ENCODE peak calls at places on chromosomes 7 and 10, in seven cellular contexts. E is H9, M is mesendoderm, R is IMR-90, Z is neuronal stem cell, J is H1, L is mesenchymal stem cell. Y is an unnamed sample.

GRCh38 chr10:71089162-71089561 is 123.2 kb upstream of the UNC5B start:
- DNase-seq in J (peak), R (no peak), M (no peak), Z (no peak), E (no peak), L (no peak), Y (no peak)

GRCh38 chr10:116848912-116849270 is 408 bp upstream of the ENO4 start:
- DNase-seq in E (no peak), Z (no peak), M (no peak), J (no peak), L (no peak), R (no peak), Y (no peak)

GRCh38 chr10:104993085-104993484 is 352.0 kb downstream of the SORCS3 start:
- DNase-seq in J (no peak), Z (no peak), R (no peak), E (no peak), M (no peak), L (no peak), Y (no peak)

GRCh38 chr10:241451-241850 is 106.2 kb downstream of the ZMYND11 start:
- DNase-seq in M (no peak), Z (no peak), J (no peak), R (no peak), E (no peak), L (no peak), Y (no peak)

GRCh38 chr10:120607016-120607709 is 150.1 kb downstream of the PLPP4 start:
- DNase-seq in Z (no peak), J (no peak), M (no peak), L (peak), E (no peak), R (peak), Y (no peak)

GRCh38 chr7:4097001-4097609 is 585.0 kb upstream of the FOXK1 start:
- DNase-seq in R (no peak), L (no peak), J (no peak), M (no peak), E (no peak), Z (no peak), Y (no peak)

GRCh38 chr10:79387466-79387973 is 40.3 kb downstream of the PPIF start:
- DNase-seq in R (no peak), Z (no peak), J (peak), M (no peak), L (no peak), E (no peak), Y (no peak)

GRCh38 chr10:95567903-95568630 is 6.9 kb upstream of the SORBS1 start:
- DNase-seq in Z (no peak), E (no peak), J (no peak), M (no peak), L (no peak), R (no peak), Y (no peak)

GRCh38 chr7:150896562-150897209 is 44.4 kb downstream of the AOC1 start:
- DNase-seq in E (no peak), M (no peak), J (no peak), Z (no peak), L (no peak), R (no peak), Y (no peak)

GRCh38 chr7:67137464-67137863 is 140.8 kb downstream of the TYW1 start:
- DNase-seq in J (no peak), Z (no peak), E (no peak), M (no peak), L (no peak), R (peak), Y (no peak)

GRCh38 chr7:29080803-29081202 is 65.5 kb downstream of the CPVL start:
- DNase-seq in L (no peak), E (no peak), M (no peak), R (no peak), Z (no peak), J (no peak), Y (no peak)

GRCh38 chr10:77605466-77605865 is 32.1 kb downstream of the KCNMA1 start:
- DNase-seq in M (peak), Z (no peak), J (peak), E (peak), L (peak), R (no peak), Y (no peak)

GRCh38 chr7:92631067-92631829 is 41.1 kb upstream of the FAM133B start:
- DNase-seq in L (no peak), E (no peak), J (no peak), M (no peak), R (no peak), Z (no peak), Y (no peak)

GRCh38 chr10:44006826-44007225 is 358.1 kb upstream of the ZNF32 start:
- DNase-seq in R (peak), M (no peak), Z (no peak), E (no peak), J (no peak), L (peak), Y (no peak)

GRCh38 chr10:97037365-97038361 is 148.1 kb downstream of the SLIT1 start:
- DNase-seq in M (peak), Z (peak), J (peak), L (peak), R (peak), E (peak), Y (peak)

GRCh38 chr7:112288301-112288700 is 81.8 kb downstream of the ZNF277 start:
- DNase-seq in J (no peak), E (no peak), L (no peak), M (no peak), Z (no peak), R (no peak), Y (no peak)
- H2BK120ac ChIP-seq in J (no peak), E (no peak), L (no peak), M (no peak), Z (no peak), R (no peak), Y (no peak)

GRCh38 chr7:94507462-94507861 is 2.1 kb upstream of the CASD1 start:
- DNase-seq in L (no peak), R (no peak), Z (no peak), E (no peak), J (no peak), M (no peak), Y (no peak)

GRCh38 chr7:94509264-94509878 is at the start of gene CASD1:
- DNase-seq in Z (peak), L (peak), J (peak), R (peak), M (peak), E (peak), Y (peak)

GRCh38 chr7:94510582-94511456 is 1.2 kb downstream of the CASD1 start:
- DNase-seq in M (peak), R (peak), L (peak), J (no peak), Z (peak), E (peak), Y (no peak)

GRCh38 chr7:94509879-94510581 is 421 bp downstream of the CASD1 start:
- DNase-seq in R (peak), M (peak), E (peak), Z (peak), J (peak), L (peak), Y (peak)

DNA sequence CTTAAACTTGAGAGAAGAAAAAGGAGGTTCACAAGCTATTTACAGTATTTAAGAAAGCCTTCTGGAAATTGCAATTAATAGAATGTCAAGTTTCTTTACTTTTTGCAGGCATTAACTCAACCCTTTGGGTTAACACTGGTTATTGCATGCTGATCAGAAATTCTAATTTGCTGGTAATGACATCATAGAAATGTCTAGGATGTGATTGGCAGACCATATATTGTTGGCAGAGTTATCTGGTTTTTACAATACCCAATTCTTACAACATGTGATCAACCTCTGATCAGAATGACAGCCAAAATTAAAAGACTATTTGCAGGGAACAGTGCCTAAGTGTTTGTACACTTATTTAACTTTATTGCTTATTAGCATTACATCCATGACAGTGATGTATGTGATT is 1.6 kb upstream of the CASD1 start:
- DNase-seq in Z (no peak), M (no peak), L (no peak), E (no peak), R (no peak), J (no peak), Y (no peak)
- H2BK120ac ChIP-seq in Z (no peak), M (no peak), L (no peak), E (no peak), R (no peak), J (no peak), Y (no peak)

DNA sequence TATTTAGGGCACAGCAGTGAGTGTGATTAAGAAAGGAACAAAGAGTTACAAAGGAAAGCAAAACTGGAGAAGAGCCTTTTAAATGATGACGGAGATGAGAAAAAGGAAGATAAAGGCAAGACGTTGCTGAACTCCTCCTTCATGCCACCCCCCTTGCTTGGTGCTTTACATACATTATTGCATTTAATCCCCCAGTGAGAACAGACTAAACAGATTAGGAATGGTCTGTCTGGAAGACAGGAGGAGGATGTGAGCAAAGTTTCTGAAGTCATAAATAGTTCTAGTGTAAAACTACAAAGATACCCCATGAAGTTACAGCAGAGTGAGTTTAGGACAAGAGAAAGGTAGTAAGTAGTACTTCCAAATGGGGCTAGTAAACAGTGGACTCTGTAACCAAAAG is 113.5 kb downstream of the PLCE1 start:
- DNase-seq in L (peak), R (no peak), J (no peak), M (peak), Z (no peak), E (no peak), Y (no peak)
- H2BK120ac ChIP-seq in L (no peak), R (no peak), J (no peak), M (no peak), Z (no peak), E (no peak), Y (no peak)

GRCh38 chr10:125773702-125774101 is 1.9 kb downstream of the MMP21 start:
- DNase-seq in J (no peak), Z (no peak), E (no peak), R (no peak), L (no peak), M (no peak), Y (peak)
- H2BK120ac ChIP-seq in J (no peak), Z (no peak), E (no peak), R (no peak), L (no peak), M (no peak), Y (no peak)